ENCODE peak calls at places on chromosomes 13 and 19, in four cellular contexts. S is activated CD8-positive, alpha-beta memory T cell treated with anti-CD3 and anti-CD28 coated beads for 24 hours; K is sigmoid colon; M is neural crest cell. O is an unnamed sample.

GRCh38 chr19:44757735-44758505 is 9.4 kb downstream of the BCL3 start:
- DNase-seq in K (peak), S (no peak), M (peak), O (no peak)

GRCh38 chr19:10826846-10827245 is 9.2 kb downstream of the TMED1 start:
- DNase-seq in S (no peak), K (no peak), M (no peak), O (no peak)

GRCh38 chr13:97798836-97799235 is 154.6 kb upstream of the IPO5 start:
- DNase-seq in K (no peak), M (no peak), S (no peak), O (no peak)

GRCh38 chr13:79829880-79830279 is 348.9 kb downstream of the NDFIP2 start:
- DNase-seq in M (no peak), K (no peak), S (no peak), O (no peak)

GRCh38 chr13:101490400-101491015 is 38.0 kb downstream of the ITGBL1 start:
- DNase-seq in M (no peak), S (no peak), K (no peak), O (no peak)

GRCh38 chr19:58558066-58558622 is at the start of gene UBE2M:
- DNase-seq in K (peak), S (no peak), M (peak), O (no peak)

GRCh38 chr19:58562126-58563033 is 4.0 kb upstream of the UBE2M start:
- DNase-seq in M (no peak), S (peak), K (peak), O (no peak)

GRCh38 chr13:82356667-82357066 is 1525.6 kb downstream of the SLITRK1 start:
- DNase-seq in S (no peak), K (no peak), M (no peak), O (no peak)

GRCh38 chr19:7917292-7918061 is 2.7 kb upstream of the SNAPC2 start:
- DNase-seq in M (peak), S (peak), K (no peak), O (no peak)

GRCh38 chr13:62512194-62513141 is 1096.8 kb upstream of the PCDH20 start:
- DNase-seq in K (no peak), S (no peak), M (peak), O (no peak)

GRCh38 chr13:114111577-114111976 is 20.8 kb downstream of the RASA3 start:
- DNase-seq in M (no peak), S (no peak), K (peak), O (peak)

GRCh38 chr19:33054623-33055022 is 10.1 kb downstream of the RHPN2 start:
- DNase-seq in S (no peak), K (no peak), M (no peak), O (no peak)

GRCh38 chr13:40485611-40486517 is 180.6 kb downstream of the FOXO1 start:
- DNase-seq in M (no peak), K (no peak), S (peak), O (no peak)

GRCh38 chr13:30846311-30846710 is 59.8 kb upstream of the MEDAG start:
- DNase-seq in M (no peak), K (no peak), S (no peak), O (no peak)

GRCh38 chr13:113245858-113246791 is 36.7 kb downstream of the CUL4A start:
- DNase-seq in S (no peak), K (no peak), M (no peak), O (no peak)

GRCh38 chr19:38894968-38895367 is 4.5 kb downstream of the SIRT2 start:
- DNase-seq in K (no peak), S (no peak), M (no peak), O (no peak)

GRCh38 chr19:13301627-13302334 is 151.6 kb downstream of the IER2 start:
- DNase-seq in K (no peak), S (no peak), M (no peak), O (no peak)

GRCh38 chr13:20301391-20302071 is 69.4 kb upstream of the GJB6 start:
- DNase-seq in S (no peak), M (no peak), K (no peak), O (no peak)

GRCh38 chr13:99895999-99896695 is 75.4 kb downstream of the ZIC5 start:
- DNase-seq in S (no peak), M (peak), K (no peak), O (no peak)

GRCh38 chr19:23547816-23548430 is 139.1 kb downstream of the ZNF675 start:
- DNase-seq in K (no peak), M (no peak), S (no peak), O (no peak)

GRCh38 chr13:113044431-113045114 is 61.0 kb upstream of the F7 start:
- DNase-seq in K (no peak), M (no peak), S (no peak), O (no peak)

GRCh38 chr19:48250290-48251025 is 5.3 kb downstream of the CARD8 start:
- DNase-seq in K (no peak), M (no peak), S (no peak), O (no peak)

GRCh38 chr19:9966024-9966423 is 29.7 kb upstream of the OLFM2 start:
- DNase-seq in K (no peak), M (no peak), S (no peak), O (no peak)

GRCh38 chr19:46913852-46914430 is 53.1 kb downstream of the ARHGAP35 start:
- DNase-seq in K (no peak), M (no peak), S (no peak), O (no peak)

GRCh38 chr19:543912-544608 is at the start of gene GZMM:
- DNase-seq in M (no peak), S (peak), K (no peak), O (no peak)

GRCh38 chr13:91056746-91057145 is 290.7 kb upstream of the MIR17HG start:
- DNase-seq in S (no peak), K (no peak), M (no peak), O (no peak)

GRCh38 chr19:456547-457110 is 4.2 kb downstream of the SHC2 start:
- DNase-seq in K (no peak), M (no peak), S (no peak), O (no peak)

GRCh38 chr19:41223431-41224234 is 4.6 kb downstream of the AXL start:
- DNase-seq in K (peak), M (no peak), S (no peak), O (no peak)

GRCh38 chr19:45470147-45471081 is 2.6 kb downstream of the FOSB start:
- DNase-seq in S (no peak), M (no peak), K (no peak), O (no peak)

GRCh38 chr19:3687774-3688706 is 12.2 kb downstream of the PIP5K1C start:
- DNase-seq in M (no peak), S (peak), K (no peak), O (no peak)

GRCh38 chr13:27607125-27607524 is 13.2 kb downstream of the LNX2 start:
- DNase-seq in M (no peak), K (no peak), S (no peak), O (no peak)

GRCh38 chr13:98468929-98469328 is 108.0 kb downstream of the STK24 start:
- DNase-seq in M (no peak), K (peak), S (no peak), O (no peak)

GRCh38 chr13:101090287-101090686 is 326.0 kb downstream of the NALCN start:
- DNase-seq in S (no peak), M (no peak), K (no peak), O (no peak)

GRCh38 chr19:45130236-45130635 is 30.5 kb downstream of the NKPD1 start:
- DNase-seq in S (no peak), M (no peak), K (no peak), O (no peak)

GRCh38 chr19:14383898-14384669 is 2.8 kb downstream of the ADGRE5 start:
- DNase-seq in M (no peak), S (peak), K (peak), O (peak)